ENCODE peak calls at places on chromosomes 3 and 15, in five cellular contexts. U is coronary artery, Z is transverse colon, T is A549, R is pancreas. L is an unnamed sample.

GRCh38 chr15:72835289-72835890 is 51.8 kb upstream of the ADPGK start:
- DNase-seq in U (peak), Z (peak), T (no peak), R (no peak), L (no peak)

GRCh38 chr15:83871808-83872559 is 218.1 kb downstream of the ADAMTSL3 start:
- DNase-seq in U (no peak), Z (no peak), T (no peak), R (no peak), L (peak)

GRCh38 chr15:87661481-87661880 is 595.1 kb downstream of the NTRK3 start:
- DNase-seq in U (no peak), Z (no peak), T (no peak), R (no peak), L (no peak)

GRCh38 chr3:16836505-16837237 is 48.1 kb upstream of the PLCL2 start:
- DNase-seq in U (no peak), Z (no peak), T (no peak), R (no peak), L (no peak)

GRCh38 chr3:126540342-126540849 is 16.4 kb downstream of the CHST13 start:
- DNase-seq in U (peak), Z (peak), T (peak), R (no peak), L (no peak)

GRCh38 chr3:177928156-177928555 is 608.1 kb upstream of the KCNMB2 start:
- DNase-seq in U (no peak), Z (no peak), T (peak), R (no peak), L (no peak)

GRCh38 chr15:97959738-97960363 is 652 bp upstream of the ARRDC4 start:
- DNase-seq in U (no peak), Z (peak), T (no peak), R (no peak), L (no peak)

GRCh38 chr3:52350436-52350835 is 34.3 kb downstream of the DNAH1 start:
- DNase-seq in U (no peak), Z (no peak), T (no peak), R (no peak), L (no peak)

GRCh38 chr15:47466357-47466756 is 250.9 kb upstream of the SEMA6D start:
- DNase-seq in U (no peak), Z (no peak), T (no peak), R (no peak), L (no peak)

GRCh38 chr15:67070892-67071664 is 5.7 kb downstream of the SMAD3 start:
- DNase-seq in U (no peak), Z (no peak), T (no peak), R (no peak), L (no peak)

GRCh38 chr3:29283739-29284138 is 2.9 kb downstream of the RBMS3 start:
- DNase-seq in U (no peak), Z (no peak), T (no peak), R (no peak), L (no peak)

GRCh38 chr3:29284578-29284977 is 3.7 kb downstream of the RBMS3 start:
- DNase-seq in U (no peak), Z (no peak), T (no peak), R (no peak), L (no peak)

GRCh38 chr3:29286841-29287240 is 6.0 kb downstream of the RBMS3 start:
- DNase-seq in U (no peak), Z (no peak), T (no peak), R (no peak), L (no peak)

GRCh38 chr3:29283297-29283681 is 2.4 kb downstream of the RBMS3 start:
- DNase-seq in U (no peak), Z (no peak), T (no peak), R (no peak), L (no peak)

GRCh38 chr3:29285356-29286070 is 4.6 kb downstream of the RBMS3 start:
- DNase-seq in U (no peak), Z (no peak), T (no peak), R (no peak), L (no peak)
- H3K4me3 ChIP-seq in U (peak), Z (peak), T (peak), R (no peak), L (peak)

GRCh38 chr3:25653322-25653721 is 11.4 kb downstream of the TOP2B start:
- DNase-seq in U (no peak), Z (no peak), T (no peak), R (no peak), L (no peak)
- TF ChIP-seq CTCF in U (no peak), Z (no peak), T (no peak), R (no peak), L (no peak)

DNA sequence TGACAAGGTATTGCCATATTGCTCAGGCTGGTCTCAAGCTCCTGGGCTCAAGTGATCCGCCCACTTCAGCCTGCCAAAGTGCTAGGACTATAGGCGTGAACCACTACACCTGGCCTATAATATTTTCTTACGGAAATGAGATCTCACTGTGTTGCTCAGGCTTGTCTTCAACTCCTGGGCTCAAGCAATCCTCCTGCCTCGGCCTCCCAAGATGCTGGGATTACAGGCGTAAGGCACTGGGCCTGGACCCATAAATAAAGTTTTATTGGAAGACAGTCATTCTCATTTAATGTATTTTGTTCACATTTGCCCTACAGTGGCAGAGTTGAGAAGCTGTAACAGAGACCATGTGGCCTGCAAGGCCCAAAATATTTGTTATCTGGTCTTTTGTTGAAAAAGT is 142.1 kb downstream of the RBPMS2 start:
- DNase-seq in U (no peak), Z (no peak), T (no peak), R (no peak), L (no peak)
- H3K27ac ChIP-seq in U (no peak), Z (peak), T (no peak), R (peak), L (no peak)

DNA sequence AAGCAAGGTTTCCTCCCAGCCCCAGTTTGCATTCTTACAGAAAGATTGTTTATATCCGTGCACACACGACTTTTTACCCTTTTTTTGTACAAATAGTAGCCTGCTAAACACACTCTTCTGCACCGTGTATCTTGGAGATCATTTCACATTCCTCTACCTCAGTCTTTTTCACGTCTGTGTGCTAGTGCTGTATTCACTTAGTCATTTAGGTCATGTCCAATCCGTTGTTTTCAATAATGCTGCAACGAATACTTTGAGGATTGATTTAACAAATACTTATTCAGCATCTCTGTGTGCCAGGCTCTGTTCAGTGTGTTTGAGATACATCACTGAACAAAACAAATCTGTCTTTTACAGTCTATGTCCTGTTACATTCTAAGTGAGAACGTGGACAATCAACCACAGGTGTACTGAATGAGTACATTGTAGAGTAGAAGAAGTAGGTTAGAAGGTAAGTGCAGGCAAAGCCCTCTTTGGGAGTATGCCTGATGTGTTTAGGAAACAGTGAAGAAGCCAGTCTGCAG is 917 bp downstream of the JMJD7 start:
- DNase-seq in U (no peak), Z (no peak), T (no peak), R (no peak), L (no peak)
- H3K4me3 ChIP-seq in U (peak), Z (peak), T (peak), R (peak), L (peak)

GRCh38 chr3:50352762-50353161 is 2.1 kb downstream of the CYB561D2 start:
- DNase-seq in U (no peak), Z (no peak), T (peak), R (no peak), L (no peak)
- TF ChIP-seq CTCF in U (no peak), Z (no peak), T (peak), R (no peak), L (no peak)

L was measured in dorsolateral prefrontal cortex.